ENCODE peak calls at places on chromosome 15, in seven cellular contexts. K is foreskin fibroblast; A is aorta; T is sigmoid colon; S is neural crest cell; O is activated T-helper 2 cell treated with anti-CD3 and anti-CD28 coated beads, Interferon-gamma antibody, Interleukin-2, Interleukin-4, amounts not matched to agents 10 μg/mL and 5 μg/mL and 100 μg/mL, durations not matched to agents 14 hours and 24 hours and 36 hours; L is T-helper 1 cell. X is an unnamed sample.

GRCh38 chr15:75109731-75110130 is 86.3 kb downstream of the PPCDC start:
- DNase-seq in T (no peak), L (no peak), A (no peak), O (no peak), K (no peak), S (no peak), X (no peak)

GRCh38 chr15:43239732-43240491 is 19.1 kb upstream of the EPB42 start:
- DNase-seq in L (no peak), T (no peak), S (no peak), O (no peak), A (no peak), K (no peak), X (no peak)

GRCh38 chr15:85706779-85707518 is 87.8 kb downstream of the KLHL25 start:
- DNase-seq in A (no peak), O (peak), S (no peak), K (peak), L (peak), T (no peak), X (no peak)

GRCh38 chr15:51090753-51091152 is 4.0 kb downstream of the TNFAIP8L3 start:
- DNase-seq in T (no peak), A (no peak), L (no peak), K (no peak), S (no peak), O (no peak), X (no peak)

GRCh38 chr15:74318376-74319137 is 48.9 kb downstream of the CYP11A1 start:
- DNase-seq in K (no peak), O (no peak), S (no peak), L (no peak), A (no peak), T (no peak), X (no peak)

GRCh38 chr15:98292442-98293240 is 332.1 kb downstream of the ARRDC4 start:
- DNase-seq in A (peak), O (peak), L (no peak), S (peak), K (peak), T (peak), X (peak)

GRCh38 chr15:41394924-41395323 is 7.4 kb downstream of the NDUFAF1 start:
- DNase-seq in L (no peak), O (no peak), K (peak), A (no peak), T (no peak), S (no peak), X (no peak)

GRCh38 chr15:85621096-85621495 is 173.6 kb downstream of the KLHL25 start:
- DNase-seq in A (no peak), L (no peak), S (no peak), T (no peak), O (no peak), K (peak), X (peak)

GRCh38 chr15:40320931-40321371 is 2.5 kb upstream of the INAFM2 start:
- DNase-seq in A (no peak), L (peak), O (peak), S (no peak), K (peak), T (peak), X (peak)

GRCh38 chr15:35458176-35458856 is 87.6 kb downstream of the DPH6 start:
- DNase-seq in T (no peak), K (peak), A (no peak), L (no peak), O (no peak), S (no peak), X (peak)

GRCh38 chr15:56866798-56867197 is 51.6 kb upstream of the TCF12 start:
- DNase-seq in O (no peak), A (no peak), T (no peak), K (peak), S (no peak), L (no peak), X (no peak)

GRCh38 chr15:29970402-29970695 is 112.4 kb upstream of the GOLGA8J start:
- DNase-seq in K (peak), S (no peak), A (no peak), O (no peak), L (no peak), T (no peak), X (peak)

GRCh38 chr15:56984681-56985515 is 66.5 kb downstream of the TCF12 start:
- DNase-seq in L (no peak), S (no peak), T (no peak), A (no peak), O (no peak), K (peak), X (peak)

GRCh38 chr15:52464040-52464439 is 64.6 kb downstream of the MYO5A start:
- DNase-seq in A (no peak), S (no peak), L (no peak), K (no peak), T (no peak), O (no peak), X (no peak)

GRCh38 chr15:95655089-95655488 is 675.4 kb upstream of the NR2F2 start:
- DNase-seq in O (no peak), L (no peak), S (no peak), T (no peak), A (no peak), K (no peak), X (no peak)

GRCh38 chr15:85329561-85330421 is 50.6 kb upstream of the AKAP13 start:
- DNase-seq in T (no peak), L (no peak), K (peak), S (no peak), O (peak), A (no peak), X (no peak)

GRCh38 chr15:85825719-85826118 is 31.0 kb upstream of the KLHL25 start:
- DNase-seq in L (no peak), T (no peak), S (no peak), A (no peak), K (no peak), O (no peak), X (no peak)

GRCh38 chr15:35622641-35623340 is 76.8 kb upstream of the DPH6 start:
- DNase-seq in O (no peak), A (no peak), S (no peak), K (no peak), T (no peak), L (no peak), X (peak)

GRCh38 chr15:99409097-99409473 is 156.7 kb upstream of the MEF2A start:
- DNase-seq in S (no peak), K (peak), A (peak), T (peak), L (no peak), O (no peak), X (peak)

GRCh38 chr15:70741677-70742293 is 21.6 kb downstream of the UACA start:
- DNase-seq in T (no peak), O (no peak), L (no peak), A (no peak), S (no peak), K (peak), X (peak)

GRCh38 chr15:85988741-85989140 is 90.9 kb upstream of the AGBL1 start:
- DNase-seq in O (no peak), K (no peak), A (no peak), L (no peak), T (no peak), S (no peak), X (no peak)

GRCh38 chr15:101556273-101556672 is 66.8 kb upstream of the PCSK6 start:
- DNase-seq in O (no peak), S (no peak), L (no peak), A (no peak), T (peak), K (no peak), X (no peak)

GRCh38 chr15:88747626-88748025 is 55.6 kb upstream of the ACAN start:
- DNase-seq in S (no peak), K (no peak), T (no peak), O (no peak), L (no peak), A (no peak), X (no peak)

GRCh38 chr15:82135645-82136044 is 89.8 kb upstream of the MEX3B start:
- DNase-seq in O (no peak), K (peak), L (no peak), T (no peak), A (no peak), S (no peak), X (no peak)

GRCh38 chr15:90561344-90562244 is 31.9 kb downstream of the CRTC3 start:
- DNase-seq in A (no peak), K (peak), O (no peak), T (no peak), S (no peak), L (no peak), X (no peak)

GRCh38 chr15:40789999-40790398 is 16.9 kb upstream of the ZFYVE19 start:
- DNase-seq in O (no peak), S (no peak), A (peak), T (no peak), K (no peak), L (no peak), X (no peak)

GRCh38 chr15:33068531-33068990 is 126.0 kb downstream of the FMN1 start:
- DNase-seq in K (peak), L (no peak), A (no peak), S (no peak), O (no peak), T (no peak), X (peak)

GRCh38 chr15:57555270-57555669 is 36.4 kb upstream of the MYZAP start:
- DNase-seq in S (no peak), A (no peak), T (no peak), O (no peak), L (no peak), K (peak), X (no peak)

GRCh38 chr15:39269821-39270220 is 311.1 kb upstream of the THBS1 start:
- DNase-seq in A (no peak), O (no peak), S (no peak), K (no peak), L (no peak), T (no peak), X (no peak)

GRCh38 chr15:91965501-91966180 is 112.1 kb downstream of the SLCO3A1 start:
- DNase-seq in L (no peak), T (no peak), O (no peak), K (peak), A (peak), S (no peak), X (peak)

GRCh38 chr15:63920504-63921178 is 86.9 kb upstream of the HERC1 start:
- DNase-seq in S (no peak), O (no peak), A (peak), K (no peak), L (no peak), T (no peak), X (no peak)

GRCh38 chr15:76335129-76335850 is 1.3 kb upstream of the ISL2 start:
- DNase-seq in T (peak), L (no peak), A (no peak), K (peak), O (no peak), S (peak), X (no peak)

GRCh38 chr15:73081321-73081958 is 29.2 kb downstream of the NEO1 start:
- DNase-seq in O (no peak), L (no peak), K (peak), T (no peak), A (no peak), S (peak), X (peak)

GRCh38 chr15:58240191-58240932 is 102.2 kb downstream of the AQP9 start:
- DNase-seq in O (no peak), T (no peak), S (no peak), K (no peak), L (no peak), A (no peak), X (no peak)

GRCh38 chr15:40906101-40906946 is 12.1 kb downstream of the VPS18 start:
- DNase-seq in T (peak), K (peak), S (peak), A (peak), L (peak), O (peak), X (peak)

GRCh38 chr15:90419738-90420487 is 31.9 kb downstream of the IQGAP1 start:
- DNase-seq in L (no peak), T (no peak), S (no peak), A (no peak), O (peak), K (peak), X (peak)

GRCh38 chr15:69719527-69719926 is 266.9 kb downstream of the RPLP1 start:
- DNase-seq in K (no peak), T (no peak), A (no peak), S (no peak), L (peak), O (peak), X (no peak)

GRCh38 chr15:75125935-75126334 is 75.7 kb upstream of the C15orf39 start:
- DNase-seq in S (no peak), L (no peak), K (no peak), A (no peak), O (no peak), T (no peak), X (no peak)

GRCh38 chr15:81106560-81106959 is 27.5 kb upstream of the CFAP161 start:
- DNase-seq in O (peak), T (no peak), A (no peak), S (peak), L (peak), K (peak), X (peak)

GRCh38 chr15:76470691-76471090 is 134.1 kb downstream of the ISL2 start:
- DNase-seq in L (no peak), A (no peak), O (no peak), T (no peak), K (peak), S (no peak), X (no peak)